ENCODE peak calls at places on chromosomes 12 and 14, in nine cellular contexts. M is IMR-90, T is fibroblast of pulmonary artery, D is tibial artery, W is kidney epithelial cell, G is prostate gland, E is tibial nerve, B is A673, X is GM12865. C is an unnamed sample.

GRCh38 chr12:52350786-52351185 is 16.5 kb downstream of the KRT85 start:
- DNase-seq in D (no peak), E (no peak), B (no peak), W (no peak), T (no peak), X (no peak), G (no peak), M (no peak), C (no peak)

GRCh38 chr12:62865090-62865489 is 69.9 kb downstream of the PPM1H start:
- DNase-seq in B (no peak), T (no peak), D (no peak), W (no peak), X (no peak), M (no peak), G (no peak), E (no peak), C (peak; percentile 61)

GRCh38 chr12:70190252-70191010 is 52.8 kb upstream of the CNOT2 start:
- DNase-seq in B (peak; percentile 88), M (peak; percentile 21), X (no peak), G (no peak), W (no peak), T (peak; percentile 51), D (no peak), E (no peak), C (peak; percentile 34)

GRCh38 chr14:102314242-102315011 is 5.1 kb upstream of the ZNF839 start:
- DNase-seq in B (peak; percentile 87), E (peak; percentile 75), M (peak; percentile 79), W (no peak), G (peak; percentile 81), T (peak; percentile 87), X (peak; percentile 91), D (peak; percentile 82), C (peak; percentile 83)

GRCh38 chr12:12432373-12432772 is 75.5 kb downstream of the BORCS5 start:
- DNase-seq in W (no peak), M (peak; percentile 96), T (peak; percentile 77), B (no peak), X (no peak), E (no peak), D (no peak), G (peak; percentile 53), C (peak; percentile 75)

GRCh38 chr14:104893435-104894207 is 28.6 kb downstream of the CEP170B start:
- DNase-seq in G (peak; percentile 4), W (no peak), D (no peak), B (no peak), E (no peak), T (no peak), X (peak; percentile 5), M (no peak), C (no peak)

GRCh38 chr12:25980035-25980434 is 21.6 kb downstream of the RASSF8 start:
- DNase-seq in T (no peak), E (no peak), X (no peak), M (no peak), D (no peak), W (no peak), B (no peak), G (no peak), C (no peak)

GRCh38 chr12:48824112-48824511 is 5.8 kb downstream of the CACNB3 start:
- DNase-seq in G (no peak), T (no peak), X (peak; percentile 82), E (no peak), W (no peak), B (no peak), D (no peak), M (no peak), C (no peak)

GRCh38 chr12:116053479-116054195 is 223.9 kb downstream of the MED13L start:
- DNase-seq in W (no peak), B (no peak), X (no peak), G (no peak), D (peak; percentile 78), T (peak; percentile 98), E (peak; percentile 71), M (peak; percentile 81), C (peak; percentile 93)

GRCh38 chr14:61139006-61139599 is 142.0 kb downstream of the TMEM30B start:
- DNase-seq in W (no peak), T (no peak), B (no peak), M (no peak), G (no peak), X (no peak), E (no peak), D (no peak), C (no peak)

GRCh38 chr12:116406529-116406928 is 129.0 kb upstream of the MED13L start:
- DNase-seq in X (peak; percentile 38), G (peak; percentile 94), E (peak; percentile 94), D (peak; percentile 98), W (no peak), B (peak; percentile 94), T (peak; percentile 91), M (peak; percentile 55), C (peak; percentile 94)

GRCh38 chr14:74618078-74618952 is 6.3 kb upstream of the LTBP2 start:
- DNase-seq in G (no peak), X (peak; percentile 43), M (peak; percentile 74), T (peak; percentile 78), B (peak; percentile 80), D (peak; percentile 64), E (peak; percentile 82), W (peak; percentile 61), C (peak; percentile 84)

GRCh38 chr12:24742378-24742777 is 206.5 kb downstream of the BCAT1 start:
- DNase-seq in T (no peak), X (peak; percentile 84), B (no peak), D (peak; percentile 64), M (no peak), W (no peak), E (peak; percentile 43), G (no peak), C (no peak)

GRCh38 chr12:115597157-115597712 is 680.3 kb downstream of the MED13L start:
- DNase-seq in M (peak; percentile 35), G (no peak), W (peak; percentile 34), B (no peak), X (peak; percentile 25), T (peak; percentile 33), E (no peak), D (no peak), C (peak; percentile 70)

GRCh38 chr14:68564236-68564825 is 228.5 kb downstream of the ZFP36L1 start:
- DNase-seq in B (no peak), G (no peak), W (no peak), T (no peak), X (no peak), D (no peak), E (no peak), M (no peak), C (no peak)

GRCh38 chr12:109053382-109054123 is 1.2 kb downstream of the USP30 start:
- DNase-seq in W (no peak), G (no peak), X (peak; percentile 64), M (no peak), T (no peak), E (no peak), B (no peak), D (no peak), C (no peak)

DNA sequence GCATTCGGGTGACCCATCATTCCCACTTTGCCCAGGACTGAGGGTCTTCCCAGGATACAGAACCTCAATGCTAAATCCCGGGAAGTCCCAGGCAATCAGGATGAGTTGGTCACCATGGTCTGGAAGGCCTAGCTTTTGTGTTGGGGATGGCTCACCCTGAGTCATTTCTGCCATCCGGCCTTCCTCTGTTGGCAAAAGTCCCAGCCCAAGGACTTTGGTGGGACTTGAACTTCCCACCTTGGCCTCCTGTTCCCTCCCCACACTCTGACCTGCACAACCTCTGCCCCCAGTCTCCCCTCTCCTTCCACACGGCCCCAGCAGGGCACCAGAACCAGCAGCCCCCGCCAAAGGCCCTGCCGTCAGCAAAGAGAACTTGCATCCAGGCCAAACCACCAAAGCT is 24.6 kb upstream of the NCOR2 start:
- DNase-seq in G (no peak), D (no peak), T (peak; percentile 60), X (no peak), E (no peak), W (no peak), M (peak; percentile 73), B (no peak), C (peak; percentile 56)
- H3K4me3 ChIP-seq in G (no peak overlapping the region), D (no peak overlapping the region), T (no peak overlapping the region), X (no peak overlapping the region), E (no peak overlapping the region), W (no peak overlapping the region), M (no peak overlapping the region), B (no peak overlapping the region), C (no peak overlapping the region)

GRCh38 chr12:111642681-111643427 is 42.9 kb downstream of the BRAP start:
- DNase-seq in D (no peak), B (no peak), W (no peak), G (no peak), M (no peak), T (no peak), E (no peak), X (no peak), C (peak; percentile 15)
- TF ChIP-seq CTCF in D (no peak), B (no peak), W (no peak), G (peak; percentile 19), M (peak; percentile 38), T (peak; percentile 35), E (no peak), X (no peak), C (no peak)

GRCh38 chr14:99562848-99563748 is 40.9 kb downstream of the CCDC85C start:
- DNase-seq in E (peak; percentile 25), T (peak; percentile 75), G (peak; percentile 79), W (peak; percentile 63), D (no peak), M (peak; percentile 65), X (no peak), B (no peak), C (peak; percentile 64)
- H3K4me3 ChIP-seq in E (no peak overlapping the region), T (no peak overlapping the region), G (no peak overlapping the region), W (no peak overlapping the region), D (no peak overlapping the region), M (no peak overlapping the region), X (no peak overlapping the region), B (no peak overlapping the region), C (no peak overlapping the region)

GRCh38 chr12:99558113-99558512 is 89.4 kb upstream of the GARIN6 start:
- DNase-seq in W (no peak), M (no peak), E (no peak), G (no peak), X (no peak), B (no peak), D (no peak), T (no peak), C (no peak)
- TF ChIP-seq CTCF in W (no peak), M (no peak), E (no peak), G (no peak), X (no peak), B (no peak), D (no peak), T (no peak), C (no peak)

GRCh38 chr14:32897724-32898064 is 41.0 kb upstream of the NPAS3 start:
- DNase-seq in T (no peak), B (no peak), X (no peak), M (no peak), W (no peak), D (no peak), E (no peak), G (no peak), C (no peak)
- H3K4me3 ChIP-seq in T (peak overlapping the region; percentile 46), B (peak overlapping the region; percentile 46), X (no peak overlapping the region), M (peak overlapping the region; percentile 70), W (peak overlapping the region; percentile 45), D (peak overlapping the region; percentile 56), E (peak overlapping the region; percentile 49), G (no peak overlapping the region), C (peak overlapping the region; percentile 58)